ENCODE peak calls at places on chromosome 9, in five cellular contexts. G is A549, Q is tibial nerve, V is esophagus squamous epithelium, F is stomach. K is an unnamed sample.

GRCh38 chr9:2874001-2874750 is 30.3 kb upstream of the PUM3 start:
- DNase-seq in G (no peak), Q (no peak), F (no peak), V (no peak), K (no peak)

GRCh38 chr9:136687721-136688223 is 515 bp upstream of the AGPAT2 start:
- DNase-seq in F (peak; percentile 70), G (no peak), Q (no peak), V (no peak), K (no peak)

GRCh38 chr9:100437860-100438805 is 11.2 kb downstream of the MSANTD3 start:
- DNase-seq in F (peak; percentile 79), G (peak; percentile 81), Q (peak; percentile 73), V (no peak), K (peak; percentile 67)

GRCh38 chr9:104872959-104873850 is 54.8 kb downstream of the ABCA1 start:
- DNase-seq in F (no peak), Q (no peak), V (no peak), G (peak; percentile 74), K (no peak)

GRCh38 chr9:109482391-109482916 is 15.7 kb downstream of the PTPN3 start:
- DNase-seq in V (no peak), Q (no peak), G (no peak), F (no peak), K (no peak)

GRCh38 chr9:124812401-124813016 is 35.6 kb downstream of the OLFML2A start:
- DNase-seq in G (peak; percentile 86), Q (peak; percentile 33), V (no peak), F (no peak), K (no peak)

GRCh38 chr9:97077465-97078295 is 38.7 kb upstream of the CTSV start:
- DNase-seq in G (no peak), V (no peak), Q (no peak), F (no peak), K (no peak)

GRCh38 chr9:13915131-13915530 is 398.8 kb downstream of the NFIB start:
- DNase-seq in F (no peak), V (no peak), Q (no peak), G (no peak), K (no peak)

GRCh38 chr9:89497181-89497963 is 541 bp downstream of the SEMA4D start:
- DNase-seq in V (no peak), Q (no peak), G (no peak), F (peak; percentile 52), K (peak; percentile 18)

GRCh38 chr9:134175808-134176598 is 11.6 kb upstream of the RNU6ATAC start:
- DNase-seq in V (no peak), Q (no peak), F (no peak), G (no peak), K (no peak)

GRCh38 chr9:131036071-131036470 is 27.1 kb downstream of the LAMC3 start:
- DNase-seq in V (no peak), Q (no peak), G (no peak), F (no peak), K (no peak)

GRCh38 chr9:71162136-71162535 is 40.7 kb upstream of the TRPM3 start:
- DNase-seq in V (no peak), Q (no peak), G (no peak), F (no peak), K (no peak)
- TF ChIP-seq POLR2A in V (no peak), Q (no peak), G (no peak), F (no peak), K (no peak)

GRCh38 chr9:98255064-98255577 is 328 bp downstream of the TBC1D2 start:
- DNase-seq in V (no peak), F (peak; percentile 46), G (peak; percentile 23), Q (no peak), K (no peak)
- TF ChIP-seq CTCF in V (no peak), F (no peak), G (no peak), Q (no peak), K (no peak)

GRCh38 chr9:93132287-93132927 is 1.6 kb downstream of the NINJ1 start:
- DNase-seq in F (peak; percentile 75), Q (peak; percentile 63), G (peak; percentile 54), V (no peak), K (peak; percentile 87)

GRCh38 chr9:93134740-93135444 is 841 bp upstream of the NINJ1 start:
- DNase-seq in F (no peak), V (no peak), Q (no peak), G (no peak), K (no peak)

GRCh38 chr9:93132946-93133640 is 958 bp downstream of the NINJ1 start:
- DNase-seq in G (no peak), V (no peak), F (no peak), Q (no peak), K (peak; percentile 58)

GRCh38 chr9:93133641-93134017 is 422 bp downstream of the NINJ1 start:
- DNase-seq in V (no peak), F (peak; percentile 83), Q (peak; percentile 68), G (peak; percentile 54), K (peak; percentile 39)

DNA sequence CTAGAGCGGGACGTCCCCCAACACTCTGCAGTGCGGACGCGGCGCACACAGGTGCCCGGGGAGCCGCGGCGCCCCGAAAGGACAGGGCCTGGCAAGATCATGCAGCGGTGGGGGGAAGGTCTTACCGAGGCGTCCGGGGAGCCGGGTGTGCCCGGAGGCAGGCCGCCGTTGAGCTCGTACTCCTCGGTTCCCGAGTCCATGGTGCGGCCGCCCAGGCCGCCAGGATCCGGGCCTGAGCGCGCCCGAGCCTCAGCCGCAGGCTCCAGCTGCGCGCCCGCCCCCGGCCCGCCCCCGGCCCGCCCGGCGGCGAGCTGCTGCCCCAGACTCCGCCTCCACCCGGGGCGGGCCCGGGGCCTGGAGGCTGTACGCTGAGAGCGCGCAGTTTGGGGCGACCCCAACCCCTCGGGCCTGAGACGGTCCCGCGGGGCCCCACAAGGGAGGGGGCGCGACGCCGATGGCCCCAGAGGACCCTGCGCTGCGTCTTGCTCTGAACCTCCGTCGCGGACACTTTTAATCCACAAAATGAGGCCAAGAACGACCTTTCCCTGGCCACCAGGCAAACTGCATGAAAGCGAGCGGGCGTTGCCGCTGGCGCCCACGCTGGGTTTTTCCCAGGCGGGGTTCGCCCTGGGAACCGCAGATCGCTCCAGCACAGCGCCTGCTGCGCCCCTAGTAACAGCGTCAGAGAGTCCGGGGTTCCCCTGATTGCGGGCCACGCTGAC is at the start of gene NINJ1:
- DNase-seq in F (peak; percentile 79), V (no peak), Q (peak; percentile 46), G (peak; percentile 56), K (peak; percentile 63)
- TF ChIP-seq POLR2A in F (no peak), V (no peak), Q (peak; percentile 93), G (peak; percentile 73), K (peak; percentile 88)

GRCh38 chr9:69745716-69746538 is 13.9 kb downstream of the PTAR1 start:
- DNase-seq in G (peak; percentile 53), V (no peak), F (no peak), Q (no peak), K (no peak)
- TF ChIP-seq CTCF in G (peak; percentile 47), V (no peak), F (no peak), Q (no peak), K (no peak)

K was measured in prostate gland.